ENCODE peak calls at places on chromosomes 2 and 18, in eight cellular contexts. F is upper lobe of left lung, P is HCT116, I is K562, G is breast epithelium, O is stomach, S is prostate gland, Z is Panc1. U is an unnamed sample. For H3K4me1, the result is how much of the 10 kb centered on the place peaks cover.

GRCh38 chr2:22554453-22554852 is 830.5 kb upstream of the KLHL29 start:
- DNase-seq in F (no peak), P (no peak), I (no peak), G (no peak), O (no peak), S (no peak), Z (no peak), U (no peak)

GRCh38 chr2:216653931-216654365 is 20.7 kb downstream of the IGFBP2 start:
- DNase-seq in F (no peak), P (no peak), I (no peak), G (no peak), O (no peak), S (no peak), Z (no peak), U (peak)

GRCh38 chr2:104755026-104755856 is 98.7 kb upstream of the POU3F3 start:
- DNase-seq in F (peak), P (no peak), I (no peak), G (no peak), O (no peak), S (no peak), Z (no peak), U (peak)

GRCh38 chr2:209147981-209148380 is 275.9 kb upstream of the MAP2 start:
- DNase-seq in F (no peak), P (no peak), I (no peak), G (no peak), O (no peak), S (no peak), Z (no peak), U (no peak)

GRCh38 chr2:26292646-26293045 is 47.9 kb downstream of the HADHB start:
- DNase-seq in F (no peak), P (no peak), I (no peak), G (no peak), O (no peak), S (no peak), Z (no peak), U (no peak)

GRCh38 chr2:119178811-119179601 is 20.5 kb upstream of the C1QL2 start:
- DNase-seq in F (no peak), P (no peak), I (no peak), G (no peak), O (peak), S (peak), Z (no peak), U (no peak)

GRCh38 chr2:29650634-29651097 is 270.7 kb downstream of the ALK start:
- DNase-seq in F (no peak), P (no peak), I (no peak), G (no peak), O (no peak), S (no peak), Z (no peak), U (no peak)

GRCh38 chr2:1541812-1542211 is 128.5 kb downstream of the TPO start:
- DNase-seq in F (no peak), P (no peak), I (no peak), G (no peak), O (no peak), S (no peak), Z (no peak), U (no peak)

GRCh38 chr2:160252278-160252887 is 52.3 kb upstream of the ITGB6 start:
- DNase-seq in F (no peak), P (peak), I (peak), G (no peak), O (no peak), S (no peak), Z (no peak), U (no peak)

GRCh38 chr2:137252934-137253333 is 487.6 kb downstream of the THSD7B start:
- DNase-seq in F (no peak), P (no peak), I (no peak), G (no peak), O (no peak), S (no peak), Z (no peak), U (no peak)

GRCh38 chr18:56433919-56434318 is 204.5 kb downstream of the TXNL1 start:
- DNase-seq in F (no peak), P (no peak), I (no peak), G (no peak), O (no peak), S (no peak), Z (no peak), U (no peak)

GRCh38 chr2:220670461-220670979 is 901.6 kb downstream of the EPHA4 start:
- DNase-seq in F (no peak), P (no peak), I (no peak), G (no peak), O (no peak), S (no peak), Z (no peak), U (no peak)

GRCh38 chr18:60145776-60146175 is 226.8 kb downstream of the MC4R start:
- DNase-seq in F (no peak), P (no peak), I (no peak), G (no peak), O (no peak), S (no peak), Z (no peak), U (no peak)

GRCh38 chr2:109279243-109279860 is 150.3 kb downstream of the SH3RF3 start:
- DNase-seq in F (no peak), P (no peak), I (no peak), G (no peak), O (no peak), S (no peak), Z (no peak), U (no peak)

GRCh38 chr2:102185347-102185746 is 1.5 kb upstream of the IL1RL2 start:
- DNase-seq in F (no peak), P (no peak), I (peak), G (no peak), O (no peak), S (no peak), Z (no peak), U (no peak)

DNA sequence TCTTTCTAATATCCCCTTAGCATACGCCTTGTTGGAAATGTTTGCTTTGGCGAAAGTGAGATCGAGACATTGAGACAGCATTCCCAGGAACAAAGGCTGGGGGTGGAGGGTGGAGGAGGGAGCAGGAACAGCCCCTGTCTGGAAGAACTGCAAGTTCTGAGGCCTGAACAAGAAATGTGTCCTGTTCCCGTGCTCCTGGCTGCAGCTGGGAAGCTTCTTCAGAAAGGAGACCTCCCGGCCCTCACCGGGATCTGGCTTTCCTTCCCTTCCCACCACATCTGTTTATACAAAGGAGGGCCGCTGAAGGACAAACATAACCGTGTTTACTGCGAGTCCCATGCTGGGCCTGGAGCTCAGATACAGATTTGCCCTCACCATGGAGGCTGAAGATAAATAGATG is 35.9 kb downstream of the AFF3 start:
- DNase-seq in F (no peak), P (no peak), I (no peak), G (no peak), O (peak), S (peak), Z (no peak), U (no peak)
- H3K4me1 ChIP-seq in F (under half), P (under half), I (under half), G (under half), O (under half), S (under half), Z (under half), U (under half)

GRCh38 chr18:3246636-3247242 is 862 bp upstream of the MYL12A start:
- DNase-seq in F (no peak), P (no peak), I (peak), G (no peak), O (no peak), S (no peak), Z (no peak), U (peak)
- TF ChIP-seq POLR2AphosphoS5 in F (no peak), P (no peak), I (peak), G (no peak), O (no peak), S (no peak), Z (no peak), U (no peak)

GRCh38 chr2:43418673-43419072 is 177.2 kb downstream of the THADA start:
- DNase-seq in F (no peak), P (no peak), I (no peak), G (no peak), O (no peak), S (no peak), Z (no peak), U (no peak)
- H3K4me1 ChIP-seq in F (under half), P (under half), I (under half), G (under half), O (half or more), S (under half), Z (under half), U (under half)

DNA sequence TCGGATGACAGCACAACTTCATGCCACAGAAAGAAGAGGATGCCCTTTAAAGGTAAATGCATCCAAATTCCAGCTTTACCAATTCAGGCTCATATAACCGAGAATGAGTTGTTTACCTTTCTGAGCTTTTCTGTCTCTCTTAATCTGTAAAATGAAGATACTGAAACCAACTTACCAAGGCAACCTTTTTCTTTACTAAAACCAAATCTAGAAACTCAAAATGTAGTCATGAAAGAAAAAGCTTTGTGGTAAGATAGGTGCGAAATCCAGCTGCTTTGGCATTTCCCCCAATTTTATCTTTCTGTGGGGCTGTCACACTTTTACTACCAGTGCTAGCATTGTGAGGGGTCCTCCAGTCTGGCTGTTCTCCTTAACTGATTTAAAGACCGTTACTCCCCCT is 240.4 kb downstream of the IKZF2 start:
- DNase-seq in F (no peak), P (no peak), I (no peak), G (no peak), O (no peak), S (no peak), Z (no peak), U (no peak)
- TF ChIP-seq POLR2AphosphoS5 in F (no peak), P (no peak), I (no peak), G (no peak), O (no peak), S (no peak), Z (no peak), U (no peak)

GRCh38 chr2:95052804-95053535 is 27.5 kb downstream of the MAL start:
- DNase-seq in F (no peak), P (no peak), I (no peak), G (no peak), O (no peak), S (no peak), Z (no peak), U (peak)
- H3K4me1 ChIP-seq in F (under half), P (under half), I (under half), G (under half), O (under half), S (under half), Z (under half), U (under half)

GRCh38 chr2:134336352-134336751 is 82.5 kb downstream of the MGAT5 start:
- DNase-seq in F (no peak), P (no peak), I (no peak), G (no peak), O (no peak), S (no peak), Z (no peak), U (no peak)

GRCh38 chr2:134331081-134331480 is 77.2 kb downstream of the MGAT5 start:
- DNase-seq in F (no peak), P (no peak), I (no peak), G (no peak), O (no peak), S (no peak), Z (no peak), U (no peak)

GRCh38 chr2:134335601-134336000 is 81.7 kb downstream of the MGAT5 start:
- DNase-seq in F (no peak), P (no peak), I (no peak), G (no peak), O (no peak), S (no peak), Z (no peak), U (no peak)

GRCh38 chr2:134334542-134335353 is 80.9 kb downstream of the MGAT5 start:
- DNase-seq in F (no peak), P (no peak), I (no peak), G (no peak), O (no peak), S (no peak), Z (no peak), U (no peak)

DNA sequence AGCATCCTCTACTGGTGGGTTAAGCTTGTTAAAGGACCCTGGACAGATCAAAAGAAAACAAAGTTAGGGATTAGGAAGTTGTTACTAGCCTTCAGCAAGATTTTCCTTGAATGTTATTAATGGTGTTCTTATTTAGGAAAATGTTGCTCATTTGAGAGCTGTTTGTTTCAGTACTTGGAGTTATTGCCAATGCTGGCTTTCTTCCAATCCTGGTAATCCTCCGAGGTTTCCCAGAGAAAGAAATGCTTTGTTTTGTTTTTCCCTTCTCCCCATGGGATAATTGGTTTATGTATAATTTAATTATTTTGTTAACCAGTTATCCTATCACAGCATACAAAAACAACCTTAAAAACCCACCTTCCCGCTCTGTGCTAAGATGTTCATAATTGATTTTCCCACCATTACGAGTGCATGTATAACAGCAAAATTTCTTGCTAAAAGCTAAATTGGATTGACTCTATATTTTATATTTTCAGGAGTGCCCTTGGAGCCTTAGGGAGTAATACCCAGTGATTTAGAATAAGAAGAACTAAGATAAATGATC is 79.8 kb downstream of the MGAT5 start:
- DNase-seq in F (no peak), P (no peak), I (no peak), G (no peak), O (no peak), S (no peak), Z (no peak), U (no peak)
- TF ChIP-seq POLR2AphosphoS5 in F (no peak), P (no peak), I (no peak), G (no peak), O (no peak), S (no peak), Z (no peak), U (no peak)

GRCh38 chr2:190599546-190600220 is 49.2 kb upstream of the NAB1 start:
- DNase-seq in F (no peak), P (no peak), I (no peak), G (no peak), O (no peak), S (no peak), Z (no peak), U (no peak)
- H3K4me1 ChIP-seq in F (under half), P (under half), I (under half), G (under half), O (under half), S (under half), Z (under half), U (under half)